ENCODE peak calls at places on chromosomes 13 and 19, in nine cellular contexts. O is lung; K is CD8-positive, alpha-beta memory T cell; G is adrenal gland; D is body of pancreas; H is CD8-positive, alpha-beta T cell; B is SJCRH30; Y is SK-N-SH; V is left ventricle myocardium inferior. I is an unnamed sample.

GRCh38 chr13:72590091-72590490 is 137.3 kb downstream of the MZT1 start:
- DNase-seq in G (no peak), B (no peak), K (no peak), O (no peak), D (no peak), V (no peak), H (no peak), Y (no peak), I (no peak)

GRCh38 chr13:99859178-99860177 is 112.1 kb downstream of the ZIC5 start:
- DNase-seq in V (no peak), Y (no peak), O (no peak), G (no peak), H (no peak), B (no peak), D (no peak), K (no peak), I (no peak)

GRCh38 chr13:45132384-45133064 is 12.2 kb downstream of the GTF2F2 start:
- DNase-seq in Y (no peak), B (no peak), O (no peak), V (no peak), D (no peak), K (no peak), H (no peak), G (no peak), I (no peak)

GRCh38 chr19:5627395-5627904 is 4.6 kb downstream of the SAFB start:
- DNase-seq in V (peak; percentile 56), D (peak; percentile 79), K (no peak), G (peak; percentile 78), H (no peak), O (peak; percentile 56), Y (no peak), B (no peak), I (peak; percentile 86)

GRCh38 chr13:108463365-108463764 is 166.0 kb upstream of the MYO16 start:
- DNase-seq in V (no peak), O (no peak), D (no peak), Y (no peak), H (no peak), B (no peak), G (no peak), K (no peak), I (no peak)

GRCh38 chr13:46905249-46905648 is 8.4 kb upstream of the HTR2A start:
- DNase-seq in G (no peak), D (no peak), V (no peak), K (no peak), B (no peak), O (no peak), H (no peak), Y (no peak), I (no peak)

GRCh38 chr19:56689198-56689597 is 17.6 kb upstream of the ZNF835 start:
- DNase-seq in O (no peak), B (no peak), D (no peak), H (no peak), G (no peak), K (no peak), V (no peak), Y (no peak), I (no peak)

GRCh38 chr13:104295537-104295936 is 1229.3 kb upstream of the SLC10A2 start:
- DNase-seq in G (no peak), O (no peak), D (no peak), Y (peak; percentile 8), B (no peak), V (no peak), H (no peak), K (no peak), I (no peak)

DNA sequence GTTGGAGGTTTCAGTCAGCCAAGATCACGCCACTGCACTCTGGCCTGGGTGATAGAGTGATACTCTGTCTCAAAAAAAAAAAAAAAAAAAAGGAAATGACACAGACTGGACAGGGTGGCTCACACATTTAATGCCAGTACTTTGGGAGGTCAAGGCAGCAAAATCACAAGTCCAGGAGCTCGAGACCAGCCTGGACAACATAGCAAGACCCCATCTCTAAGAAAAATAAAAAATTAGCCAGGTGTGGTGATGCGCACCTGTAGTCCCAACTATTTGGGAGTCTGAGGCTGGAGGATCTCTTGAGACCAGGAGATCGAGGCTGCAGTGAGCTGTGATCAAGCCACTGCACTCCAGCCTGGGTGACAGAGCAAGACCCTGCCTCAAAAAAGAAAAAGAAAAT is 22.6 kb upstream of the NAPA start:
- DNase-seq in B (no peak), H (no peak), V (no peak), D (no peak), G (no peak), Y (no peak), O (no peak), K (no peak), I (no peak)
- H3K27ac ChIP-seq in B (no peak overlapping the region), H (no peak overlapping the region), V (no peak overlapping the region), D (no peak overlapping the region), G (no peak overlapping the region), Y (no peak overlapping the region), O (no peak overlapping the region), K (no peak overlapping the region), I (no peak overlapping the region)

GRCh38 chr13:109957875-109958274 is 171.5 kb upstream of the IRS2 start:
- DNase-seq in G (no peak), Y (no peak), K (no peak), B (no peak), O (no peak), V (no peak), D (no peak), H (no peak), I (no peak)
- H3K4me1 ChIP-seq in G (no peaks in the 10 kb centered on the region), Y (no peaks in the 10 kb centered on the region), K (no peaks in the 10 kb centered on the region), B (no peaks in the 10 kb centered on the region), O (peaks cover 2% of the 10 kb centered on the region), V (no peaks in the 10 kb centered on the region), D (no peaks in the 10 kb centered on the region), H (no peaks in the 10 kb centered on the region), I (no peaks in the 10 kb centered on the region)

GRCh38 chr13:112058519-112058873 is 8.5 kb upstream of the SOX1 start:
- DNase-seq in K (no peak), H (no peak), D (no peak), B (no peak), Y (no peak), O (no peak), G (no peak), V (no peak), I (no peak)
- H3K27ac ChIP-seq in K (no peak overlapping the region), H (no peak overlapping the region), D (no peak overlapping the region), B (no peak overlapping the region), Y (no peak overlapping the region), O (no peak overlapping the region), G (no peak overlapping the region), V (no peak overlapping the region), I (no peak overlapping the region)

DNA sequence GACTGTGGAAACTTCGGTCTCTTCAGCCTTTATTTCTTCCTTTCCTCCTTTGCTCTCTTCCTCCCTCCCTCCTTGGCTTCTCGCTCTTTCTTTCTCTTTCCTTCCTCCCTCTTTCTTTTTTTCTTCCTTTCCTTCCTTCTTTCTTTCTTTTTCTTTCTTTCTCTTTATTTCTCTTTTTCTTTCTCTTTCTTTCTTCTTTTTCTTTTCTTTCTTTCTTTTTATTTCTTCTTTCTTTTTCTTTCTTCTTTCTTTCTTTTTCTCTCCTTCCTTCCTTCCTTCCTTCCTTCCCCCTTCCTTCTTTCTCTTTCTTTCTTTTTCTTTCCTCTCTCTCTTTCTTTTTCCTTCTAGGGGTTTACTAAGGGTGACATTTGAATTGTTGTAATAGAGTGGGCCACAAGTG is 290.2 kb upstream of the MAB21L1 start:
- DNase-seq in D (no peak), K (no peak), Y (no peak), O (no peak), G (no peak), H (no peak), V (no peak), B (no peak), I (no peak)
- H3K4me1 ChIP-seq in D (no peaks in the 10 kb centered on the region), K (no peaks in the 10 kb centered on the region), Y (peaks cover 8% of the 10 kb centered on the region), O (no peaks in the 10 kb centered on the region), G (no peaks in the 10 kb centered on the region), H (no peaks in the 10 kb centered on the region), V (peaks cover 13% of the 10 kb centered on the region), B (peaks cover 84% of the 10 kb centered on the region), I (no peaks in the 10 kb centered on the region)

DNA sequence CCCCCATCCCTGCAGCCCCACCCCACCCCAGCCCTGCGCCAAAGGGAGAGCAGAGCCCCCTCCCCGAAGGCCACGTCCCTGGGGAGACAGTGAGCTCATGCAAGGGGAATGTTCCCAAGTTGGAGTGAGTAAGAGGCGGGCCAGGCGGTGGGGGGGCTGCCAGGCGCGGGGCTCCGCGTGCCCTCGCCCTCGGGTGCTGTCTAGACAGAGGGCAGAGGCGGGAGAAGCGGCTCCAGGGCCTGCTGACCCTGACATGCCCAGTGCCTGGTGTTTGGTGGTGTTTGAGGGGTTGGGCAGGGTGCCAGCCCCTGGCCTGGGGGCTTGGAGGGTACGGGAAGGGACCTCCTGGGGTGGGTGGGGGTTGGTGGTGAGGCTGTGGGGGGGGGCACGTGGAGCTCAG is 1.0 kb downstream of the FSTL3 start:
- DNase-seq in V (peak; percentile 78), H (no peak), D (peak; percentile 70), K (no peak), O (peak; percentile 68), Y (peak; percentile 67), G (peak; percentile 94), B (peak; percentile 70), I (no peak)
- H3K27ac ChIP-seq in V (peak overlapping the region; percentile 99), H (no peak overlapping the region), D (peak overlapping the region; percentile 80), K (no peak overlapping the region), O (peak overlapping the region; percentile 90), Y (peak overlapping the region; percentile 76), G (peak overlapping the region; percentile 81), B (no peak overlapping the region), I (peak overlapping the region; percentile 31)

GRCh38 chr13:97234742-97235141 is 12.6 kb downstream of the MBNL2 start:
- DNase-seq in G (no peak), Y (no peak), H (no peak), B (no peak), D (peak; percentile 64), V (no peak), O (no peak), K (no peak), I (no peak)
- H3K4me1 ChIP-seq in G (peaks cover 39% of the 10 kb centered on the region), Y (peaks cover 32% of the 10 kb centered on the region), H (no peaks in the 10 kb centered on the region), B (no peaks in the 10 kb centered on the region), D (peaks cover 82% of the 10 kb centered on the region), V (peaks cover 100% of the 10 kb centered on the region), O (peaks cover 33% of the 10 kb centered on the region), K (peaks cover 26% of the 10 kb centered on the region), I (no peaks in the 10 kb centered on the region)